ENCODE peak calls at places on chromosomes 4 and X, in six cellular contexts. A is uterus, L is cardiac muscle cell, E is fibroblast of lung, V is tibial artery, I is osteoblast. M is an unnamed sample.

GRCh38 chr4:10608501-10609219 is 75.9 kb downstream of the CLNK start:
- DNase-seq in L (peak; percentile 25), I (no peak), V (no peak), E (no peak), A (no peak), M (no peak)

GRCh38 chr4:47490550-47490949 is 5.5 kb downstream of the ATP10D start:
- DNase-seq in V (no peak), A (no peak), E (peak; percentile 35), I (no peak), L (peak; percentile 14), M (no peak)

GRCh38 chrX:11664211-11664888 is 1.4 kb downstream of the ARHGAP6 start:
- DNase-seq in L (peak; percentile 14), E (no peak), A (peak; percentile 28), I (no peak), V (no peak), M (peak; percentile 13)

GRCh38 chrX:49043220-49043986 is at the start of gene TFE3:
- DNase-seq in V (peak; percentile 99), I (peak; percentile 96), L (peak; percentile 100), E (peak; percentile 99), A (peak; percentile 99), M (peak; percentile 97)

GRCh38 chr4:22014222-22014741 is 65.7 kb upstream of the KCNIP4 start:
- DNase-seq in L (no peak), A (no peak), E (no peak), I (no peak), V (no peak), M (no peak)

GRCh38 chr4:151302432-151302831 is 23.0 kb downstream of the SH3D19 start:
- DNase-seq in A (no peak), E (no peak), V (no peak), L (no peak), I (no peak), M (no peak)

GRCh38 chrX:72280210-72280882 is 3.3 kb upstream of the RPS4X start:
- DNase-seq in V (no peak), A (no peak), E (no peak), L (no peak), I (no peak), M (no peak)

GRCh38 chr4:62526671-62527070 is 1326.5 kb downstream of the ADGRL3 start:
- DNase-seq in I (no peak), L (no peak), E (no peak), A (no peak), V (no peak), M (no peak)

GRCh38 chr4:78200004-78200403 is 142.9 kb downstream of the FRAS1 start:
- DNase-seq in L (no peak), E (no peak), V (no peak), A (no peak), I (no peak), M (no peak)

GRCh38 chr4:75741027-75741426 is 16.6 kb downstream of the USO1 start:
- DNase-seq in E (no peak), L (no peak), A (no peak), V (no peak), I (no peak), M (no peak)

GRCh38 chrX:70262952-70263567 is 3.1 kb upstream of the P2RY4 start:
- DNase-seq in E (peak; percentile 49), V (no peak), A (no peak), L (peak; percentile 62), I (no peak), M (no peak)

GRCh38 chr4:88366460-88366859 is 12.2 kb upstream of the HERC6 start:
- DNase-seq in E (no peak), L (no peak), V (no peak), I (no peak), A (no peak), M (no peak)

GRCh38 chr4:13160906-13161305 is 323.2 kb downstream of the RAB28 start:
- DNase-seq in V (no peak), A (no peak), I (peak; percentile 73), E (peak; percentile 59), L (no peak), M (no peak)

GRCh38 chr4:158209825-158210807 is at the start of gene TMEM144:
- DNase-seq in V (peak; percentile 98), L (peak; percentile 95), I (peak; percentile 86), E (peak; percentile 79), A (peak; percentile 91), M (peak; percentile 88)

GRCh38 chrX:65697915-65698796 is 30.7 kb downstream of the MSN start:
- DNase-seq in I (no peak), E (no peak), A (no peak), V (no peak), L (no peak), M (no peak)

GRCh38 chr4:137881641-137882040 is 349.3 kb upstream of the PCDH18 start:
- DNase-seq in L (no peak), E (no peak), A (no peak), I (no peak), V (no peak), M (no peak)

GRCh38 chr4:1033840-1034551 is 22.6 kb downstream of the FGFRL1 start:
- DNase-seq in V (peak; percentile 89), E (peak; percentile 83), L (no peak), A (no peak), I (peak; percentile 99), M (no peak)

GRCh38 chr4:2069161-2069971 is 10.2 kb downstream of the NAT8L start:
- DNase-seq in V (peak; percentile 56), I (peak; percentile 71), E (no peak), A (no peak), L (no peak), M (no peak)

GRCh38 chr4:53688186-53688790 is 97.0 kb upstream of the LNX1 start:
- DNase-seq in L (no peak), A (no peak), V (no peak), E (peak; percentile 98), I (peak; percentile 85), M (no peak)

GRCh38 chr4:140704392-140704955 is 51.7 kb downstream of the TBC1D9 start:
- DNase-seq in I (no peak), A (no peak), E (no peak), V (no peak), L (no peak), M (no peak)

GRCh38 chr4:38822748-38823303 is 18.2 kb upstream of the TLR1 start:
- DNase-seq in E (no peak), I (no peak), V (no peak), L (no peak), A (no peak), M (no peak)

GRCh38 chrX:19964017-19964710 is 26.7 kb downstream of the BCLAF3 start:
- DNase-seq in A (no peak), V (no peak), I (no peak), L (no peak), E (no peak), M (no peak)

GRCh38 chrX:80014141-80014940 is at the start of gene TBX22:
- DNase-seq in E (no peak), L (no peak), V (no peak), I (peak; percentile 4), A (no peak), M (no peak)

DNA sequence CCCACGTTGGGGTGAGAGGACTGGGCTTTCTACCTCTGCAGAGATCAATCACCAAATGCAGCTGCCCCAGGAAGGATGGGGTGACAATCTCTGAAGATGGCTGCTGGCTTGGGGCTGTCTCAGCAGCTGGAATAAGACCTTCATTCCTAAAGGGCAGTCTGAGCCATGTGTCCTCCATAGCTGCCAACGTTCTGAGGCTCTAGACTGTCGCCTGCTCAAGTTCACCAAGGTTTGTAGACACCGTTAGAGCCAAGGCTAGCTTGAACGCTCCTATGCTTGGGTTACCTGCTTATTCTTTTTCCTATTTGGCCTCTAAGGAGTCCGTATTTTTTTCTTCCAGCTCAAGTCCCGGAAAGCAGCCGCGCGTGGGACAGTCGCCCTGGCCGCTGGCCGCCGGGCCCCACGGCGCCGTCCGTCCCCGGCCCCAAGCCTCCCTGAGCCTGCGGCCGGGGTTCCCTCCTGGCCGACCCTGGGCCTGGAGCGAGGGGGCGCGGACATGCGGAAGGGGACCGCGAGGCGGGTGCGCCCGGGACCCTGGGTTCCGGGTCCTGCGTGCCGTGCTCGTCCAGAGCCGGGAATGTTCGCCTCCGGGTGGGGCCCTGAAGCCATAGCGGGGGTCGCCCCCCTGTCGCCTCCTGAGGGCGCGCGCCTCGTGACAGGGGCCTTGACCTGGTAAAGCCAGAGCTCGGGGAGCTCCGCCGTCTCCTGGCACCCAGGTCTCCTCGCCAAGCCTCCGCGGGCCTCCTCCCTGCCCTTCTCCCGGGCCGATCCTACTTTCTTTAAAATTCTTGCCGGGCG is 23.3 kb downstream of the MRFAP1 start:
- DNase-seq in V (peak; percentile 59), E (no peak), I (no peak), A (no peak), L (no peak), M (no peak)
- H3K4me3 ChIP-seq in V (peak overlapping the region; percentile 55), E (peak overlapping the region; percentile 27), I (peak overlapping the region; percentile 22), A (peak overlapping the region; percentile 35), L (no peak overlapping the region), M (peak overlapping the region; percentile 54)

GRCh38 chrX:24017674-24018073 is 9.3 kb downstream of the KLHL15 start:
- DNase-seq in L (no peak), V (no peak), E (no peak), A (no peak), I (no peak), M (no peak)

GRCh38 chrX:24020280-24020876 is 6.6 kb downstream of the KLHL15 start:
- DNase-seq in V (no peak), A (no peak), L (no peak), E (peak; percentile 9), I (no peak), M (no peak)

GRCh38 chrX:24019448-24019847 is 7.5 kb downstream of the KLHL15 start:
- DNase-seq in E (no peak), L (peak; percentile 32), I (no peak), A (no peak), V (no peak), M (no peak)

GRCh38 chrX:24012266-24012665 is 14.7 kb downstream of the KLHL15 start:
- DNase-seq in I (no peak), V (no peak), L (no peak), A (no peak), E (no peak), M (no peak)

GRCh38 chrX:24014388-24015018 is 12.5 kb downstream of the KLHL15 start:
- DNase-seq in E (no peak), A (no peak), V (no peak), I (no peak), L (peak; percentile 49), M (no peak)
- H3K27me3 ChIP-seq in E (no peaks in the 10 kb centered on the region), A (no peaks in the 10 kb centered on the region), V (no peaks in the 10 kb centered on the region), I (no peaks in the 10 kb centered on the region), L (no peaks in the 10 kb centered on the region), M (no peaks in the 10 kb centered on the region)

DNA sequence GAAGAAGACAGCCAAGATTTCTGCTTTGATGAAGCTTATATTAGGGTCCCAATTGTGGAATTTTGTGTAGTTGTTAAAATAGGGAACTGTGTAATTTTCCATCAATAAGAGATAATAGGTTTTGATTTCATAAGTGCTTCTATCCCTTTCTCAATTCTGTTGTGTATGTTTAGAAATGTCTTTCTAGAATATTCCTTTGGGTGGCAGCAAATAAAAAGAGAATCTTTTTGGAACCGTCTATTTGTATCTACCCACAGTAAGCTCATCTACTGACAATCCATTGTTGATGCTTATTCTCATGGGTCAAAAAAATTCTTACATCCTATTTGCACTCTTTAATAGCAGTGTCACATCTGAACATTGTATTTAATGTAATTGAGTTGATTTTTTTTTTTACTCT is 61.7 kb downstream of the TMA16 start:
- DNase-seq in A (no peak), I (peak; percentile 44), E (peak; percentile 37), V (no peak), L (peak; percentile 7), M (no peak)
- H3K4me3 ChIP-seq in A (no peak overlapping the region), I (no peak overlapping the region), E (no peak overlapping the region), V (no peak overlapping the region), L (no peak overlapping the region), M (no peak overlapping the region)

DNA sequence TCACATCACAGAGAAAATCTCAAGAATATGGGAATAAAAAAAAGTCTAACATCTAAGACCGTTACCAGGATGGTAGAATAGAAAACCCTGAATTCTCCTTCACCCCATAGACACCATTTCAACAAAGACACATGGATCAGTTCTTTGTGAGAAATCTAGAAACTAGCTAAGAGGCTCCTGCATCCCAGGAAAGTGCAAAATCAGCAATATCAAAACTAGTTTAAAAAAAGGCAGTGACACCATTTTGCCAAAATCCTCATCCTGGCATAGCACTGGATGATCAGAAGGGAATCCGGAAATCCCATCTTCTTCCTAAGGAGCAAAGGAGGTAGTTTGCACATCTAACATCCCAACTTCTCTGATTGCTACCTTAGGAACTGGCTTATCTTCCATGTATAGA is 88.9 kb upstream of the MAGEE2 start:
- DNase-seq in I (no peak), V (no peak), L (no peak), E (no peak), A (no peak), M (no peak)
- H3K27me3 ChIP-seq in I (peaks cover 3% of the 10 kb centered on the region), V (no peaks in the 10 kb centered on the region), L (no peaks in the 10 kb centered on the region), E (no peaks in the 10 kb centered on the region), A (no peaks in the 10 kb centered on the region), M (no peaks in the 10 kb centered on the region)